ENCODE peak calls at places on chromosomes 7 and 10, in nine cellular contexts. Q, A, Z, M, B, W, V, T and S are unnamed samples.

GRCh38 chr10:125136087-125136486 is 24.3 kb downstream of the CTBP2 start:
- DNase-seq in V (no peak), A (no peak), M (no peak), B (no peak), Q (no peak), T (no peak), Z (no peak), W (no peak), S (no peak)

GRCh38 chr10:110074986-110075664 is 67.3 kb downstream of the ADD3 start:
- DNase-seq in V (no peak), Q (peak), A (no peak), W (no peak), M (peak), Z (no peak), B (no peak), T (no peak), S (peak)

GRCh38 chr7:17599733-17600685 is 301.6 kb downstream of the AHR start:
- DNase-seq in Z (no peak), B (no peak), A (no peak), V (no peak), W (no peak), T (no peak), Q (peak), M (peak), S (peak)

GRCh38 chr10:89352039-89352597 is 24.3 kb downstream of the IFIT3 start:
- DNase-seq in T (no peak), V (no peak), Z (no peak), Q (peak), B (peak), M (peak), W (peak), A (no peak), S (peak)

GRCh38 chr7:78018541-78019456 is 220.2 kb downstream of the PHTF2 start:
- DNase-seq in A (peak), M (no peak), W (peak), T (no peak), B (peak), Q (peak), V (peak), Z (peak), S (no peak)

GRCh38 chr10:66860376-66860945 is 65.4 kb upstream of the LRRTM3 start:
- DNase-seq in T (no peak), B (no peak), M (no peak), Z (no peak), Q (no peak), W (no peak), V (no peak), A (no peak), S (no peak)

GRCh38 chr7:151731022-151731441 is 145.9 kb downstream of the PRKAG2 start:
- DNase-seq in Z (no peak), B (peak), W (no peak), Q (no peak), T (no peak), A (no peak), M (no peak), V (no peak), S (no peak)

GRCh38 chr7:69837387-69838068 is 239.3 kb downstream of the AUTS2 start:
- DNase-seq in A (no peak), M (no peak), Q (no peak), B (no peak), W (no peak), V (no peak), T (no peak), Z (peak), S (no peak)

GRCh38 chr10:132845041-132845551 is 59.1 kb upstream of the NKX6-2 start:
- DNase-seq in T (no peak), Q (no peak), Z (no peak), M (no peak), W (no peak), B (no peak), V (no peak), A (no peak), S (no peak)

GRCh38 chr7:36658603-36659516 is 65.4 kb downstream of the AOAH start:
- DNase-seq in Q (peak), M (peak), W (peak), Z (peak), V (no peak), A (peak), B (peak), T (no peak), S (peak)

GRCh38 chr10:71589617-71590551 is 129.7 kb downstream of the C10orf105 start:
- DNase-seq in W (no peak), B (no peak), Q (no peak), Z (no peak), A (no peak), T (no peak), M (no peak), V (no peak), S (no peak)

GRCh38 chr7:43956022-43956421 is 29.8 kb downstream of the UBE2D4 start:
- DNase-seq in W (no peak), A (no peak), V (no peak), M (no peak), Q (no peak), B (no peak), T (no peak), Z (no peak), S (no peak)

GRCh38 chr10:1539216-1539615 is 198.1 kb downstream of the ADARB2 start:
- DNase-seq in T (no peak), W (no peak), Q (no peak), Z (no peak), M (no peak), V (no peak), A (no peak), B (no peak), S (no peak)

GRCh38 chr10:111177379-111177778 is 100.5 kb downstream of the ADRA2A start:
- DNase-seq in Q (no peak), Z (no peak), B (no peak), W (no peak), M (no peak), A (no peak), T (no peak), V (no peak), S (no peak)

GRCh38 chr10:11687779-11688447 is 54.3 kb upstream of the ECHDC3 start:
- DNase-seq in V (no peak), Z (no peak), A (no peak), B (peak), T (no peak), W (no peak), Q (peak), M (no peak), S (no peak)

GRCh38 chr7:95886501-95887090 is 114.2 kb downstream of the DYNC1I1 start:
- DNase-seq in T (no peak), W (no peak), Q (no peak), M (no peak), V (no peak), Z (peak), B (no peak), A (no peak), S (no peak)

GRCh38 chr10:75008952-75009351 is 102.5 kb upstream of the SAMD8 start:
- DNase-seq in W (no peak), A (no peak), Z (no peak), T (no peak), Q (no peak), B (no peak), V (no peak), M (no peak), S (no peak)

GRCh38 chr7:73683056-73683915 is at the start of the genes BUD23 and DNAJC30:
- DNase-seq in V (peak), W (peak), Q (peak), B (peak), T (peak), Z (peak), A (peak), M (peak), S (peak)

GRCh38 chr10:119673271-119673670 is 22.1 kb downstream of the BAG3 start:
- DNase-seq in V (no peak), Z (no peak), A (no peak), M (no peak), T (no peak), W (no peak), Q (no peak), B (no peak), S (no peak)

GRCh38 chr7:80392229-80393169 is 119.4 kb downstream of the GNAT3 start:
- DNase-seq in Q (peak), M (no peak), V (no peak), T (no peak), W (no peak), B (peak), A (no peak), Z (peak), S (no peak)

GRCh38 chr7:74254858-74255379 is 720 bp upstream of the RFC2 start:
- DNase-seq in Z (no peak), Q (no peak), T (no peak), B (no peak), A (no peak), V (peak), M (no peak), W (peak), S (no peak)

GRCh38 chr10:28094121-28094520 is 95.2 kb upstream of the ODAD2 start:
- DNase-seq in M (no peak), Q (no peak), W (no peak), B (no peak), T (no peak), A (no peak), V (no peak), Z (no peak), S (no peak)

GRCh38 chr10:56585447-56586171 is 224.6 kb upstream of the ZWINT start:
- DNase-seq in T (no peak), W (no peak), M (no peak), Q (no peak), Z (no peak), B (no peak), V (no peak), A (no peak), S (no peak)

GRCh38 chr10:100827819-100828743 is 82.7 kb downstream of the PAX2 start:
- DNase-seq in Q (no peak), V (peak), W (no peak), Z (no peak), A (peak), T (no peak), M (no peak), B (peak), S (no peak)